ENCODE peak calls at places on chromosomes 1 and 21, in nine cellular contexts. N is HepG2, F is spleen, K is right lobe of liver, L is IMR-90, E is psoas muscle, Y is right cardiac atrium, O is caudate nucleus, Q is WERI-Rb-1. P is an unnamed sample.

GRCh38 chr1:21634481-21635137 is 34.5 kb downstream of the RAP1GAP start:
- DNase-seq in O (no peak), Q (no peak), E (no peak), N (no peak), K (peak), Y (no peak), F (no peak), L (no peak), P (no peak)

GRCh38 chr1:165409957-165410356 is 35.0 kb downstream of the RXRG start:
- DNase-seq in Y (no peak), O (peak), Q (no peak), F (no peak), L (no peak), E (no peak), K (no peak), N (no peak), P (no peak)

GRCh38 chr1:9395031-9395430 is 102.3 kb downstream of the SPSB1 start:
- DNase-seq in Y (no peak), N (no peak), L (no peak), Q (no peak), K (no peak), F (no peak), E (no peak), O (no peak), P (no peak)

GRCh38 chr21:38819719-38820147 is 14.0 kb downstream of the ETS2 start:
- DNase-seq in K (no peak), Q (no peak), E (no peak), Y (no peak), N (no peak), F (no peak), O (no peak), L (peak), P (no peak)

GRCh38 chr21:38289697-38290096 is 32.9 kb downstream of the KCNJ15 start:
- DNase-seq in K (no peak), Q (no peak), O (no peak), E (no peak), L (peak), Y (peak), N (no peak), F (no peak), P (no peak)

GRCh38 chr1:246597340-246597739 is 31.1 kb downstream of the CNST start:
- DNase-seq in O (no peak), K (no peak), F (no peak), N (peak), Y (peak), L (peak), E (no peak), Q (no peak), P (no peak)

GRCh38 chr1:29736582-29737188 is 500.4 kb downstream of the PTPRU start:
- DNase-seq in E (no peak), O (no peak), Y (no peak), F (no peak), L (peak), Q (no peak), N (peak), K (no peak), P (no peak)

GRCh38 chr1:198700396-198700795 is 61.6 kb downstream of the PTPRC start:
- DNase-seq in K (no peak), F (no peak), N (no peak), L (no peak), Q (no peak), O (no peak), E (no peak), Y (no peak), P (no peak)

GRCh38 chr21:37072239-37072987 is 458 bp downstream of the PIGP start:
- DNase-seq in L (peak), K (peak), E (no peak), N (no peak), Q (peak), F (no peak), Y (peak), O (peak), P (peak)

GRCh38 chr1:208980590-208980989 is 602.9 kb upstream of the CAMK1G start:
- DNase-seq in N (no peak), Q (no peak), Y (no peak), E (no peak), L (no peak), O (no peak), F (no peak), K (no peak), P (no peak)

GRCh38 chr1:116299248-116299647 is 73.8 kb upstream of the ATP1A1 start:
- DNase-seq in O (no peak), L (no peak), Q (no peak), F (no peak), N (no peak), K (no peak), E (no peak), Y (no peak), P (no peak)

GRCh38 chr1:115929846-115930245 is 46.5 kb upstream of the SLC22A15 start:
- DNase-seq in Q (no peak), L (peak), K (no peak), F (no peak), O (no peak), Y (no peak), N (no peak), E (no peak), P (no peak)

GRCh38 chr1:200243042-200243437 is 166.8 kb downstream of the ZNF281 start:
- DNase-seq in Q (no peak), F (no peak), N (no peak), O (no peak), E (no peak), K (no peak), L (peak), Y (no peak), P (no peak)

GRCh38 chr1:168245042-168245441 is 19.2 kb downstream of the SFT2D2 start:
- DNase-seq in L (no peak), N (no peak), E (no peak), Y (no peak), Q (no peak), O (no peak), K (no peak), F (no peak), P (no peak)

GRCh38 chr1:70659891-70660290 is 248.8 kb downstream of the CTH start:
- DNase-seq in F (no peak), L (no peak), O (no peak), Y (no peak), E (no peak), N (no peak), K (no peak), Q (no peak), P (no peak)

GRCh38 chr1:57131701-57132394 is 166.0 kb upstream of the C8B start:
- DNase-seq in Y (no peak), E (no peak), L (peak), N (no peak), K (no peak), O (no peak), Q (no peak), F (no peak), P (no peak)

GRCh38 chr21:37071561-37072238 is 1.2 kb downstream of the PIGP start:
- DNase-seq in E (peak), N (no peak), Q (peak), F (no peak), L (peak), K (no peak), Y (peak), O (peak), P (peak)

GRCh38 chr1:206606867-206607266 is 5.4 kb downstream of the EIF2D start:
- DNase-seq in L (peak), F (no peak), E (no peak), K (no peak), Y (no peak), N (peak), Q (peak), O (no peak), P (no peak)

GRCh38 chr1:99652881-99653281 is 7.0 kb downstream of the PALMD start:
- DNase-seq in N (no peak), O (no peak), E (no peak), F (no peak), K (no peak), Y (no peak), L (no peak), Q (no peak), P (no peak)

GRCh38 chr1:54559111-54559548 is 11.1 kb downstream of the ACOT11 start:
- DNase-seq in Q (no peak), Y (no peak), L (no peak), O (no peak), K (no peak), F (peak), N (no peak), E (no peak), P (no peak)

GRCh38 chr1:79355073-79355472 is 348.5 kb upstream of the ADGRL4 start:
- DNase-seq in Q (no peak), F (no peak), L (peak), E (no peak), O (no peak), K (no peak), Y (no peak), N (no peak), P (no peak)

GRCh38 chr1:4734791-4735190 is 80.4 kb downstream of the AJAP1 start:
- DNase-seq in F (no peak), O (no peak), N (no peak), Y (no peak), K (no peak), Q (peak), L (no peak), E (no peak), P (no peak)

GRCh38 chr1:85296980-85297379 is 20.5 kb upstream of the BCL10 start:
- DNase-seq in N (no peak), E (no peak), L (peak), K (no peak), Q (no peak), F (no peak), Y (no peak), O (no peak), P (no peak)

GRCh38 chr1:1908506-1908791 is 6.6 kb upstream of the CALML6 start:
- DNase-seq in Y (no peak), L (no peak), E (peak), F (no peak), K (peak), O (no peak), Q (no peak), N (no peak), P (no peak)

GRCh38 chr1:42258218-42258617 is 76.8 kb downstream of the FOXJ3 start:
- DNase-seq in Y (no peak), F (no peak), O (no peak), N (no peak), Q (no peak), K (no peak), L (no peak), E (no peak), P (no peak)

GRCh38 chr1:26162220-26162703 is 3.4 kb downstream of the FAM110D start:
- DNase-seq in E (no peak), O (no peak), Q (no peak), K (no peak), Y (peak), F (no peak), L (no peak), N (no peak), P (no peak)

GRCh38 chr1:26158271-26159112 is at the start of gene FAM110D:
- DNase-seq in Y (peak), E (no peak), K (no peak), O (no peak), F (peak), L (no peak), Q (no peak), N (no peak), P (no peak)

GRCh38 chr1:26161408-26162219 is 2.7 kb downstream of the FAM110D start:
- DNase-seq in K (no peak), Y (peak), E (peak), Q (peak), O (peak), F (peak), L (peak), N (no peak), P (peak)

GRCh38 chr1:26160527-26161407 is 1.9 kb downstream of the FAM110D start:
- DNase-seq in E (no peak), Y (peak), L (no peak), F (peak), O (no peak), N (no peak), K (no peak), Q (no peak), P (no peak)

DNA sequence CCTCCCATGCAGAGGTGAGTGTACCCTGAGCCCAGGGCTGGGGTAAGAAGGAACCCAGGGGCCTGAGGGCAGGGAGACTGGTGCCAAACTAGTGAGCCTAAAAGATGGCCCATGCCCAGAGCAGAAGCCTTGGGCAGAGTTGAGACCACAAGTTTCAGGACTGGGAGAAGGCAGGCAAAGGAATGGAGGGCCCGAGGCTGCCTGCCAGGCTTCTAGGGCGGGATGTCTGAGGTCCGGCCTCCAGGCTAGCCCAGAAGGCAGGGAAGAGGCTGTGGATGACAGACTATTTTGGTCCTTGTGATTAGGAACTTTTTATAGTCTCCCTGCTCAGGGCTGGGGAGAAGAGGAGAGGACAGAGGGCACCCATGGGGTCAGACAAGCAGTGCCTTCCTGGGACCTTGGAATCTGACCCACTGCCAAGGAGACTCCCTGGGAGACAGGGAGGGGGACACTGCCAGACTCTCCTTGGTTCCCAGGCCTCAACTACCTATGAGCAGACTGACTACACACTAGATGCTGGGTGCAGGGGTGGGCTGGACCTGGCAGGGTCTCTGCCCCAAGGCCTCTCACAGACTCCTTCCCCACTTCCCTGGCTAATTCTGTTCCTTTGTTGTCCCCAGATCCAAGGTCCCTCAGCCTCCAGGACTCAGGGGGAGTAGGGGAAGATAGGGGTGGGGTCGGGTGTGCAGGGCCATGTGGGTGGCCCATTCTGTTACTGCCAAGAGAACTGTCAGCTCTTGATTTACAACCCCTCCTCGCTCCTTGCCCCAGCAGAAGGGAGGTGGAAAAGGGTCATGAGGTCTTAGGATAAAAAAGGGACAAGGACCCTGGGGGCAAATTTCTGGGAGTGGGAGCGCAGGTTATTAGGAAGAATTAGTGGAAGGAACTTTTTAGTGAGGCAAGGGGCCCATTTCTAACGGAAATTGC is 497 bp downstream of the FAM110D start:
- DNase-seq in K (no peak), F (peak), E (no peak), N (no peak), Y (peak), Q (no peak), O (no peak), L (no peak), P (no peak)
- H3K27ac ChIP-seq in K (peak), F (peak), E (no peak), N (no peak), Y (peak), Q (no peak), O (peak), L (no peak), P (no peak)

DNA sequence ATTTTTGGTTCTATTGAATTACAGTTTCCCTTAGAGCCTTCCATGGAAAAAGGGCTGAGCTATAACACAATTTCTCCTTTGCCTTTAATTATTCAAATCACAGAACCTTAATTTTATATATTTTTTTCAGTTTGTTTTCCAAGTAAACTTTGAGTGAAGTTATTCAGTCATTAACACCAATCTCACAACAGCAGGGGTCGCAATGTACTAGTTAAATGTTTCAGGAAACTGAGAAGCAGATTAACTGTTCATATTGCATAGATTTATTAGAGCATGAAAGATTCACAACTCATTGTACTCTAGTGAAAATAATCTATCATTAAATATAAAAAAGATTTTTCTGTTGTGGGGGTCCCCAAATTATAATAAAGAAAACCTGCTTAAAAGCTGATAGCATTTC is 64.1 kb downstream of the KIFAP3 start:
- DNase-seq in F (no peak), N (peak), E (no peak), O (no peak), Q (no peak), Y (peak), K (no peak), L (peak), P (no peak)
- H3K27ac ChIP-seq in F (no peak), N (no peak), E (no peak), O (no peak), Q (no peak), Y (no peak), K (no peak), L (no peak), P (no peak)

GRCh38 chr1:225447001-225447615 is 19.3 kb upstream of the LBR start:
- DNase-seq in E (no peak), Y (no peak), K (peak), Q (no peak), N (no peak), F (no peak), L (no peak), O (no peak), P (no peak)

GRCh38 chr1:225448146-225448805 is 20.4 kb upstream of the LBR start:
- DNase-seq in E (no peak), K (peak), Y (no peak), F (no peak), O (no peak), N (peak), L (no peak), Q (no peak), P (no peak)

GRCh38 chr1:225446298-225446941 is 18.6 kb upstream of the LBR start:
- DNase-seq in O (no peak), L (no peak), N (no peak), F (no peak), Q (no peak), Y (no peak), K (peak), E (no peak), P (no peak)

GRCh38 chr1:225449261-225449660 is 21.4 kb upstream of the LBR start:
- DNase-seq in N (no peak), Y (no peak), Q (no peak), F (no peak), L (no peak), O (no peak), K (peak), E (no peak), P (no peak)

DNA sequence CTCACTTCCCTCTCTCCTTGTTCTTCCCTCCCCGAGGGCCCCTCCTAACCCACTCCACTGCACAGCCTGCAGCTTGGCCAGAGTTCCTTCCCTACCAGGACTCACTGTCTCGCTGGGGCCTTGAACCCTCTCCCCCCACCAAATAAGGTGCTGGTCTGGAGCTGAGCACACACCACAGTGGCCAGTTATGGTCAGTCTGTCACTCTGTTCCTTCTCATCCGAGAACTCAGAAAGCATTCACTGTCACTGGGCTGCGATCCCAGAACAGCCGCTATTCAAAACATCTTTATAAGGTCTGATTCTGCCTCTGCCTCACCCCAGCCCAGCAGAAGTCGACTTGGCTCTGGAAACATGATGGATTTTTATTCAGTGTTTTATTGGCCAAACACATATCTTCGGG is 19.8 kb upstream of the LBR start:
- DNase-seq in Q (no peak), Y (no peak), K (peak), N (no peak), E (no peak), L (peak), O (no peak), F (no peak), P (peak)
- H3K27ac ChIP-seq in Q (no peak), Y (peak), K (peak), N (no peak), E (peak), L (peak), O (peak), F (peak), P (peak)

DNA sequence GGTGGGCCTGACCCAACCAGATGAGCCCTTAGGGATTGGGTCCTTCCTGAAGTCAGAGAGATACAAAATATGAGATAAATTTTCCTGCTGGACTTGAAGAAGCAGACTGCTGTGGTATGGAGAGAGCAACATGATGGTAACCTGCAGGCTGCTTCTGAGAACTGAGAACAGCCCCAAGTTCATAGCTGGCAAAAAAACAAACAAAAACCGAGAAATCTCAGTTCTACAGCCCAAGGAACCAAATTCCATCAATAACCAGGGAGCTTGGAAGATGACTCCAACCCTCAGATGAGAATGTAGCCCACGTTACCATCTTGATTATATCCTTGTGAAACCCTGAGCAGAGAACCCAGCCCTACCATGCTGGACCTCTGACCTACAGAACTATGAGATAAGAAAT is 316.2 kb downstream of the ZP4 start:
- DNase-seq in Y (no peak), Q (no peak), N (no peak), F (no peak), K (no peak), E (no peak), L (no peak), O (no peak), P (no peak)
- H3K27ac ChIP-seq in Y (no peak), Q (no peak), N (no peak), F (no peak), K (no peak), E (no peak), L (no peak), O (no peak), P (no peak)

DNA sequence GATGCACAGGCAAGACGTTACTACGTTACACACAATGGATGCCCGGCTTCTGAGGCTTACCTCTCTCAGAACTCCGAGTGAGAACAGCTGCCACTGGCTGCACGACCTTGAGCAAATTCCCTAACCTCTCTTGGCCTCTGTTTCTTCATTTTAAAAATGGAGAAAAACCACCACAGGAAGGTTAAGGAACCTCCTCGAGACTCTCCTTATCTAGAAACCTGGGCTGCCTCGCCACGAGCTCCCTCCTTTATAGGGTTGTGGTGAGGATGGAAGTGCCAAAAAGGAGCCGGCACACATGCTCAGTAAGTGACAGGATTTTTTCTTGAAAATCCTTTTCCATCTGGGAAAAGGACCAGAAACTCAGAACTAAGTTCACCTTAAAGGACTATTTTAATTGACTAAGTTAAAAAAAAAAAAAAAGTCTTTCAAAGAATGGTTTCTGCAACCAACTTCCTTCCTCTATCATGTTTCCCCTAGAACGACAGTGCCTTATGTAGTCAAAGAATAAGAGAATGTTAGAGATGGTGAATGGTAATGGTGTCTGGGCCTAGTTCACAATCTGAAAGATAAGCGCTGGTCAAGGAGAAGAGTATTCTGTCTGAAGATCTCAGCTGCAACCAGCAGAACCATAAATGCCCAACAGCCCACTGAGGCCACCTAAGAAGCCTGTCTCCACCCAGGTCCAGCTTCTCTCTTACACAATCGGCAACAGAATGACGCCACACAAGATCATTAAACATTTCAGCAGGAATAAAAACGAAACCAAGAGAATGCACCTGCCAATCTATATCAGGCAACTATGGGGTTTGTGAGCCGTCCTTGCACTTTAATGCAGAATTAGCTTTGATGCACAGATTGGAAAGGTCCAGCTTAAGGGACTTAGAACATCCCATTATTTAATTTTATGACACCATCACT is 65.0 kb downstream of the SLC45A1 start:
- DNase-seq in K (no peak), F (no peak), N (no peak), E (no peak), O (no peak), L (no peak), Y (no peak), Q (no peak), P (no peak)
- H3K27ac ChIP-seq in K (peak), F (peak), N (no peak), E (peak), O (peak), L (no peak), Y (peak), Q (no peak), P (no peak)